ENCODE peak calls at places on chromosomes 12 and 14, in six cellular contexts. O, S, K, U, A and I are unnamed samples.

GRCh38 chr12:132018193-132018916 is 68.6 kb downstream of the EP400 start:
- DNase-seq in A (no peak), O (no peak), K (no peak), U (no peak), S (no peak), I (no peak)

GRCh38 chr12:103676863-103677262 is 89.8 kb downstream of the STAB2 start:
- DNase-seq in O (no peak), A (no peak), S (no peak), K (no peak), U (no peak), I (no peak)

GRCh38 chr12:122955151-122955550 is 11.1 kb downstream of the ABCB9 start:
- DNase-seq in O (no peak), K (no peak), A (no peak), U (no peak), S (no peak), I (no peak)

GRCh38 chr14:88868558-88869159 is 44.2 kb downstream of the TTC8 start:
- DNase-seq in S (peak), A (peak), O (no peak), K (peak), U (no peak), I (peak)

GRCh38 chr12:68863109-68863770 is 55.3 kb downstream of the MDM2 start:
- DNase-seq in S (no peak), O (no peak), A (no peak), K (no peak), U (no peak), I (no peak)

GRCh38 chr12:53211476-53212381 is 4.7 kb upstream of the ITGB7 start:
- DNase-seq in K (no peak), U (no peak), O (no peak), S (no peak), A (no peak), I (no peak)

GRCh38 chr14:35042632-35043031 is 3.4 kb upstream of the FAM177A1 start:
- DNase-seq in K (no peak), U (no peak), O (no peak), A (no peak), S (no peak), I (no peak)

GRCh38 chr12:60335765-60336164 is 739.9 kb downstream of the SLC16A7 start:
- DNase-seq in U (no peak), O (no peak), A (no peak), K (peak), S (peak), I (peak)

GRCh38 chr14:99194136-99194535 is 77.9 kb downstream of the BCL11B start:
- DNase-seq in K (no peak), U (no peak), O (no peak), A (no peak), S (no peak), I (no peak)

GRCh38 chr12:93982847-93983315 is 165.5 kb upstream of the PLXNC1 start:
- DNase-seq in O (no peak), U (no peak), K (no peak), A (no peak), S (peak), I (peak)

GRCh38 chr12:16606201-16606849 is 363 bp upstream of the LMO3 start:
- DNase-seq in U (no peak), S (no peak), A (no peak), O (no peak), K (no peak), I (peak)

GRCh38 chr14:104283197-104284106 is 145.1 kb downstream of the KIF26A start:
- DNase-seq in U (no peak), K (no peak), O (no peak), A (no peak), S (no peak), I (no peak)

GRCh38 chr12:48691826-48692473 is 9.9 kb upstream of the KANSL2 start:
- DNase-seq in U (no peak), O (no peak), A (no peak), S (no peak), K (no peak), I (no peak)

GRCh38 chr14:36751116-36751515 is 89.5 kb downstream of the PAX9 start:
- DNase-seq in U (no peak), S (no peak), K (no peak), O (no peak), A (no peak), I (peak)